ENCODE peak calls at places on chromosomes 7 and 10, in seven cellular contexts. C is right lobe of liver, O is upper lobe of right lung, K is heart left ventricle, B is IMR-90, P is heart right ventricle, W is spleen. Z is an unnamed sample. For H3K27me3, the result is how much of the 10 kb centered on the place peaks cover.

GRCh38 chr7:102236592-102237287 is 49.9 kb upstream of the SH2B2 start:
- DNase-seq in P (peak), K (peak), W (peak), O (no peak), C (peak), B (peak), Z (peak)

GRCh38 chr7:8261711-8262695 is at the start of gene ICA1:
- DNase-seq in W (peak), P (peak), K (peak), O (peak), B (no peak), C (peak), Z (no peak)

GRCh38 chr10:80664071-80664680 is 126.5 kb downstream of the SH2D4B start:
- DNase-seq in K (peak), C (peak), P (peak), O (peak), B (peak), W (peak), Z (peak)

GRCh38 chr10:62047960-62048383 is 146.5 kb downstream of the ARID5B start:
- DNase-seq in P (no peak), O (no peak), B (no peak), W (no peak), C (no peak), K (no peak), Z (no peak)

GRCh38 chr7:34596887-34597286 is 61.1 kb upstream of the NPSR1 start:
- DNase-seq in P (no peak), K (no peak), B (no peak), W (no peak), C (no peak), O (no peak), Z (no peak)

GRCh38 chr7:104686286-104686685 is 327.7 kb upstream of the KMT2E start:
- DNase-seq in B (no peak), O (no peak), C (no peak), W (no peak), P (no peak), K (no peak), Z (no peak)

GRCh38 chr10:119575506-119575905 is 21.3 kb downstream of the TIAL1 start:
- DNase-seq in K (no peak), C (no peak), O (no peak), W (no peak), B (peak), P (no peak), Z (no peak)

GRCh38 chr10:20694296-20694695 is 202.8 kb downstream of the NEBL start:
- DNase-seq in B (no peak), P (no peak), K (no peak), O (no peak), C (no peak), W (no peak), Z (no peak)

GRCh38 chr7:151012921-151013347 is 11.4 kb downstream of the ATG9B start:
- DNase-seq in O (no peak), B (no peak), K (no peak), P (no peak), W (no peak), C (no peak), Z (no peak)

GRCh38 chr10:122112625-122113160 is 123.7 kb downstream of the TACC2 start:
- DNase-seq in P (peak), O (peak), K (peak), W (peak), C (peak), B (peak), Z (peak)
- TF ChIP-seq CTCF in P (peak), O (peak), K (peak), W (peak), C (peak), B (peak), Z (peak)

GRCh38 chr7:29917583-29917982 is 72.0 kb downstream of the SCRN1 start:
- DNase-seq in W (no peak), B (no peak), O (no peak), K (no peak), P (no peak), C (no peak), Z (no peak)
- H3K27me3 ChIP-seq in W (under half), B (under half), O (under half), K (under half), P (under half), C (under half), Z (under half)

DNA sequence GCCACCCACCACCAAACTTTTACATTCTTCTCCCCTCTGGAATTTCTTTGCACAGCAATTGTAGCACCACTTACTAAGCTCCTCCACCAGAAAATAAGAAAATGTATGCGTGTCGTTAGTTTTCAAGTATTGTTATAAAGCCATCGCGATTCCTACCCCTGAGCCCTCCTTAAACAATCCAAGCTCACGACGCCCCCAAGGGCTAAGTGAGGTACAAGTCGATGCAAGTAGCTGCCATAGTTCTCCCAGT is 1.3 kb downstream of the FRAT2 start:
- DNase-seq in P (no peak), O (no peak), B (peak), C (no peak), W (no peak), K (no peak), Z (no peak)
- TF ChIP-seq CTCF in P (no peak), O (no peak), B (no peak), C (no peak), W (no peak), K (no peak), Z (peak)

GRCh38 chr10:29238531-29239080 is 50.3 kb upstream of the LYZL1 start:
- DNase-seq in K (no peak), B (no peak), O (no peak), P (no peak), W (no peak), C (no peak), Z (no peak)

GRCh38 chr10:29239569-29240472 is 49.0 kb upstream of the LYZL1 start:
- DNase-seq in W (no peak), O (no peak), K (no peak), C (peak), B (no peak), P (no peak), Z (no peak)

GRCh38 chr10:29241925-29242324 is 46.9 kb upstream of the LYZL1 start:
- DNase-seq in B (no peak), K (no peak), W (no peak), C (no peak), P (no peak), O (no peak), Z (no peak)

GRCh38 chr10:29243061-29243460 is 45.8 kb upstream of the LYZL1 start:
- DNase-seq in C (no peak), O (no peak), W (no peak), K (no peak), B (no peak), P (no peak), Z (no peak)

GRCh38 chr10:29240991-29241660 is 47.7 kb upstream of the LYZL1 start:
- DNase-seq in O (no peak), B (no peak), C (no peak), K (no peak), W (no peak), P (no peak), Z (no peak)
- H3K27me3 ChIP-seq in O (under half), B (under half), C (under half), K (under half), W (under half), P (under half), Z (under half)

DNA sequence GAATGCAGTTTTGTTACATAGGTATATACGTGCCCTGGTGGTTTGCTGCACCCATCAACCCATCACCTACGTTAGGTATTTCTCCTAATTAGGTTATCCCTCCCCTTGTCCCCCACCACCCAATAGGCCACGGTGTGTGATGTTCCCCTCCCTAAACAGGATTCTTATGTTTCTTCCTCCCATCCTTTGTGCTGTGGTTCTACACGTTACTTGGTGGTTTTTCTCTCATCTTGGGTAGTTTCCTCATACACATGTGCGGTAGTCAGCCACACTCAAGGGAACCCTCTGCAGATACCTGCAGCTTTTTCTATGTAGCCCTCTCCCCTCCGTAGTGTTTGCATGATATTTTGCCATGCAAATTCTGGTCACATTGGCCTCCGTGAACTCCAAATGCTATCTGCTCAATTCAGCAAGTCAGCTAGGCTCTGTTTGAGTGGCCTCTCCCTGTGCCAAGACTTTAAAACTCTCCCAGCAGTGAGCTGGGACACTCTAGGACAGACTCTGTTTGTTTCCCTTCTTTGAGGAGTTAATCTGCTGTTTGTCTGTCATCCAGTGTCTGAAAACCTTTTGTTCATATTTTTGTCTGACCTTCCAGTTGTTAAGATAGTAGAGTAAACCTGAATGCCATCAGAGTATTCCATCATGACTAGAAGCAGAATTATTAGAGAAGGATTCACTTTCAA is 41.0 kb downstream of the RABGEF1 start:
- DNase-seq in B (no peak), C (no peak), K (no peak), P (no peak), O (no peak), W (no peak), Z (no peak)
- TF ChIP-seq CTCF in B (no peak), C (no peak), K (no peak), P (no peak), O (no peak), W (no peak), Z (no peak)

GRCh38 chr10:70913546-70914240 is 25.3 kb upstream of the PCBD1 start:
- DNase-seq in O (peak), B (no peak), P (no peak), W (peak), C (no peak), K (no peak), Z (no peak)
- H3K27me3 ChIP-seq in O (under half), B (half or more), P (under half), W (under half), C (under half), K (under half), Z (under half)

Z was measured in kidney epithelial cell.